ENCODE peak calls at places on chromosomes 16 and 17, in nine cellular contexts. B is activated naive CD4-positive, alpha-beta T cell; Y is neural progenitor cell; D is adipocyte; W is activated T-cell treated with anti-CD3 and anti-CD28 coated beads for 1 hour; O is CD8-positive, alpha-beta memory T cell; X is RWPE1; J is smooth muscle cell of the brain vasculature; H is right cardiac atrium. C is an unnamed sample.

GRCh38 chr16:79770244-79771064 is 169.9 kb upstream of the MAF start:
- DNase-seq in H (peak), D (peak), W (peak), Y (peak), J (peak), B (peak), X (peak), O (peak), C (peak)

GRCh38 chr17:39700148-39700987 is 504 bp downstream of the ERBB2 start:
- DNase-seq in J (no peak), O (no peak), Y (peak), H (peak), W (no peak), D (peak), X (peak), B (no peak), C (no peak)

GRCh38 chr17:78414178-78415162 is 36.0 kb downstream of the PGS1 start:
- DNase-seq in B (no peak), W (peak), O (peak), D (no peak), J (no peak), Y (no peak), H (peak), X (no peak), C (peak)

GRCh38 chr16:477287-477686 is 50.2 kb upstream of the CAPN15 start:
- DNase-seq in B (no peak), W (no peak), J (no peak), O (no peak), Y (no peak), D (no peak), X (no peak), H (no peak), C (peak)

GRCh38 chr17:925846-926245 is 53.7 kb downstream of the NXN start:
- DNase-seq in H (no peak), J (no peak), W (no peak), B (no peak), D (no peak), Y (no peak), X (no peak), O (no peak), C (no peak)

GRCh38 chr16:67506468-67506867 is 22.2 kb upstream of the RIPOR1 start:
- DNase-seq in W (no peak), D (no peak), J (no peak), X (no peak), H (no peak), O (no peak), B (no peak), Y (peak), C (no peak)

GRCh38 chr16:31002252-31002700 is 8.2 kb downstream of the STX1B start:
- DNase-seq in H (peak), X (no peak), D (no peak), W (no peak), J (no peak), B (no peak), O (no peak), Y (no peak), C (no peak)

GRCh38 chr16:13919330-13919682 is 648 bp upstream of the ERCC4 start:
- DNase-seq in Y (peak), X (peak), J (no peak), H (no peak), D (peak), W (no peak), O (no peak), B (no peak), C (peak)

GRCh38 chr17:1640329-1641064 is 5.0 kb downstream of the SCARF1 start:
- DNase-seq in Y (no peak), D (no peak), X (no peak), H (peak), O (no peak), W (no peak), B (no peak), J (no peak), C (no peak)

GRCh38 chr17:2343421-2343820 is 6.1 kb downstream of the SGSM2 start:
- DNase-seq in H (no peak), O (no peak), W (no peak), Y (no peak), D (no peak), B (no peak), X (no peak), J (no peak), C (peak)

GRCh38 chr17:68341482-68341881 is 50.2 kb downstream of the ARSG start:
- DNase-seq in O (no peak), H (no peak), Y (peak), D (no peak), W (no peak), X (no peak), J (no peak), B (no peak), C (no peak)

GRCh38 chr16:89472711-89473075 is 17.7 kb downstream of the ANKRD11 start:
- DNase-seq in X (no peak), O (no peak), B (no peak), W (no peak), J (no peak), H (no peak), D (no peak), Y (no peak), C (no peak)

GRCh38 chr17:77206557-77206956 is 65.8 kb downstream of the SEC14L1 start:
- DNase-seq in W (no peak), B (no peak), Y (no peak), D (no peak), X (no peak), O (no peak), J (no peak), H (no peak), C (peak)

GRCh38 chr17:50364715-50365114 is 8.3 kb downstream of the MRPL27 start:
- DNase-seq in D (peak), Y (peak), B (no peak), X (no peak), W (no peak), O (no peak), H (no peak), J (no peak), C (no peak)

GRCh38 chr16:69003500-69003899 is 102.0 kb upstream of the HAS3 start:
- DNase-seq in O (no peak), W (no peak), J (no peak), H (no peak), B (no peak), X (no peak), D (no peak), Y (peak), C (no peak)

GRCh38 chr17:34858941-34859562 is 102.2 kb downstream of the CCT6B start:
- DNase-seq in J (no peak), W (no peak), H (no peak), B (no peak), O (no peak), D (no peak), Y (no peak), X (no peak), C (peak)

GRCh38 chr17:3981455-3981854 is 17.2 kb upstream of the ATP2A3 start:
- DNase-seq in J (no peak), X (no peak), D (no peak), H (no peak), W (no peak), Y (no peak), O (no peak), B (no peak), C (no peak)

GRCh38 chr17:63519972-63520882 is 2.9 kb upstream of the KCNH6 start:
- DNase-seq in D (no peak), H (no peak), J (no peak), W (no peak), X (no peak), B (no peak), Y (no peak), O (no peak), C (no peak)

GRCh38 chr16:85444879-85445778 is 168.0 kb upstream of the GSE1 start:
- DNase-seq in X (no peak), H (peak), W (no peak), D (no peak), O (no peak), J (no peak), B (no peak), Y (peak), C (no peak)

GRCh38 chr16:87560428-87561199 is 41.7 kb upstream of the JPH3 start:
- DNase-seq in W (no peak), X (peak), H (peak), J (no peak), Y (no peak), O (no peak), D (no peak), B (no peak), C (no peak)

GRCh38 chr17:75917443-75918111 is 12.9 kb upstream of the MRPL38 start:
- DNase-seq in H (no peak), O (no peak), D (no peak), J (no peak), W (no peak), Y (no peak), B (no peak), X (no peak), C (no peak)

GRCh38 chr17:58317421-58318064 is 11.1 kb downstream of the TSPOAP1 start:
- DNase-seq in Y (peak), D (peak), W (peak), O (peak), X (peak), B (no peak), H (no peak), J (no peak), C (no peak)

GRCh38 chr16:4768549-4769305 is 1.8 kb upstream of the ZNF500 start:
- DNase-seq in O (peak), B (peak), J (peak), W (peak), D (peak), H (peak), X (peak), Y (peak), C (peak)

GRCh38 chr17:61490540-61490975 is 38.3 kb downstream of the TBX4 start:
- DNase-seq in W (no peak), D (peak), Y (no peak), O (no peak), H (no peak), B (no peak), X (peak), J (no peak), C (no peak)

GRCh38 chr17:2380225-2380922 is 20.5 kb downstream of the MNT start:
- DNase-seq in D (no peak), J (no peak), O (no peak), Y (no peak), B (no peak), X (no peak), H (no peak), W (no peak), C (no peak)

C was measured in dermis microvascular lymphatic vessel endothelial cell.